ENCODE peak calls at places on chromosome 13, in ten cellular contexts. One of them, this sample, is unnamed.

GRCh38 chr13:110045919-110046318 is 259.5 kb upstream of the IRS2 start:
- DNase-seq in effector CD8-positive, alpha-beta T cell: no peak
- DNase-seq in posterior cingulate gyrus: no peak
- DNase-seq in NCI-H2081: no peak
- DNase-seq in left ventricle myocardium inferior: no peak
- DNase-seq in activated gamma-delta T cell treated with anti-CD3 and anti-CD28 coated beads, Interleukin-2, amount 50 U/mL, for 16 hours: no peak
- DNase-seq in T-helper 9 cell: no peak
- DNase-seq in ACHN: no peak
- DNase-seq in iris pigment epithelial cell: no peak
- DNase-seq in NCI-H460: no peak
- DNase-seq in this sample: no peak

GRCh38 chr13:43242040-43242439 is 218.7 kb downstream of the DNAJC15 start:
- DNase-seq in effector CD8-positive, alpha-beta T cell: no peak
- DNase-seq in posterior cingulate gyrus: no peak
- DNase-seq in NCI-H2081: no peak
- DNase-seq in left ventricle myocardium inferior: no peak
- DNase-seq in activated gamma-delta T cell treated with anti-CD3 and anti-CD28 coated beads, Interleukin-2, amount 50 U/mL, for 16 hours: no peak
- DNase-seq in T-helper 9 cell: no peak
- DNase-seq in ACHN: no peak
- DNase-seq in iris pigment epithelial cell: no peak
- DNase-seq in NCI-H460: no peak
- DNase-seq in this sample: no peak

GRCh38 chr13:49938274-49938673 is 2.1 kb upstream of the SPRYD7 start:
- DNase-seq in effector CD8-positive, alpha-beta T cell: no peak
- DNase-seq in posterior cingulate gyrus: no peak
- DNase-seq in NCI-H2081: peak; percentile 10
- DNase-seq in left ventricle myocardium inferior: no peak
- DNase-seq in activated gamma-delta T cell treated with anti-CD3 and anti-CD28 coated beads, Interleukin-2, amount 50 U/mL, for 16 hours: no peak
- DNase-seq in T-helper 9 cell: no peak
- DNase-seq in ACHN: no peak
- DNase-seq in iris pigment epithelial cell: no peak
- DNase-seq in NCI-H460: no peak
- DNase-seq in this sample: no peak

GRCh38 chr13:97273341-97273831 is 51.3 kb downstream of the MBNL2 start:
- DNase-seq in effector CD8-positive, alpha-beta T cell: no peak
- DNase-seq in posterior cingulate gyrus: no peak
- DNase-seq in NCI-H2081: no peak
- DNase-seq in left ventricle myocardium inferior: no peak
- DNase-seq in activated gamma-delta T cell treated with anti-CD3 and anti-CD28 coated beads, Interleukin-2, amount 50 U/mL, for 16 hours: no peak
- DNase-seq in T-helper 9 cell: no peak
- DNase-seq in ACHN: no peak
- DNase-seq in iris pigment epithelial cell: no peak
- DNase-seq in NCI-H460: no peak
- DNase-seq in this sample: no peak

GRCh38 chr13:113120300-113121182 is 2.1 kb upstream of the F10 start:
- DNase-seq in effector CD8-positive, alpha-beta T cell: no peak
- DNase-seq in posterior cingulate gyrus: no peak
- DNase-seq in NCI-H2081: no peak
- DNase-seq in left ventricle myocardium inferior: no peak
- DNase-seq in activated gamma-delta T cell treated with anti-CD3 and anti-CD28 coated beads, Interleukin-2, amount 50 U/mL, for 16 hours: no peak
- DNase-seq in T-helper 9 cell: no peak
- DNase-seq in ACHN: no peak
- DNase-seq in iris pigment epithelial cell: no peak
- DNase-seq in NCI-H460: no peak
- DNase-seq in this sample: peak; percentile 74

GRCh38 chr13:73090116-73090811 is 31.5 kb downstream of the KLF5 start:
- DNase-seq in effector CD8-positive, alpha-beta T cell: no peak
- DNase-seq in posterior cingulate gyrus: no peak
- DNase-seq in NCI-H2081: peak; percentile 22
- DNase-seq in left ventricle myocardium inferior: no peak
- DNase-seq in activated gamma-delta T cell treated with anti-CD3 and anti-CD28 coated beads, Interleukin-2, amount 50 U/mL, for 16 hours: no peak
- DNase-seq in T-helper 9 cell: no peak
- DNase-seq in ACHN: peak; percentile 91
- DNase-seq in iris pigment epithelial cell: peak; percentile 87
- DNase-seq in NCI-H460: peak; percentile 69
- DNase-seq in this sample: no peak

GRCh38 chr13:97226788-97227627 is 4.9 kb downstream of the MBNL2 start:
- DNase-seq in effector CD8-positive, alpha-beta T cell: peak; percentile 9
- DNase-seq in posterior cingulate gyrus: no peak
- DNase-seq in NCI-H2081: no peak
- DNase-seq in left ventricle myocardium inferior: no peak
- DNase-seq in activated gamma-delta T cell treated with anti-CD3 and anti-CD28 coated beads, Interleukin-2, amount 50 U/mL, for 16 hours: peak; percentile 27
- DNase-seq in T-helper 9 cell: peak; percentile 30
- DNase-seq in ACHN: peak; percentile 54
- DNase-seq in iris pigment epithelial cell: peak; percentile 36
- DNase-seq in NCI-H460: no peak
- DNase-seq in this sample: no peak

GRCh38 chr13:107586216-107586615 is 629.1 kb downstream of the LIG4 start:
- DNase-seq in effector CD8-positive, alpha-beta T cell: no peak
- DNase-seq in posterior cingulate gyrus: no peak
- DNase-seq in NCI-H2081: no peak
- DNase-seq in left ventricle myocardium inferior: no peak
- DNase-seq in activated gamma-delta T cell treated with anti-CD3 and anti-CD28 coated beads, Interleukin-2, amount 50 U/mL, for 16 hours: no peak
- DNase-seq in T-helper 9 cell: no peak
- DNase-seq in ACHN: no peak
- DNase-seq in iris pigment epithelial cell: peak; percentile 66
- DNase-seq in NCI-H460: no peak
- DNase-seq in this sample: no peak

GRCh38 chr13:93529961-93530360 is 303.4 kb downstream of the GPC6 start:
- DNase-seq in effector CD8-positive, alpha-beta T cell: no peak
- DNase-seq in posterior cingulate gyrus: no peak
- DNase-seq in NCI-H2081: peak; percentile 13
- DNase-seq in left ventricle myocardium inferior: no peak
- DNase-seq in activated gamma-delta T cell treated with anti-CD3 and anti-CD28 coated beads, Interleukin-2, amount 50 U/mL, for 16 hours: no peak
- DNase-seq in T-helper 9 cell: no peak
- DNase-seq in ACHN: no peak
- DNase-seq in iris pigment epithelial cell: peak; percentile 28
- DNase-seq in NCI-H460: no peak
- DNase-seq in this sample: no peak

GRCh38 chr13:114222461-114222968 is 12.2 kb upstream of the CDC16 start:
- DNase-seq in effector CD8-positive, alpha-beta T cell: no peak
- DNase-seq in posterior cingulate gyrus: no peak
- DNase-seq in NCI-H2081: no peak
- DNase-seq in left ventricle myocardium inferior: no peak
- DNase-seq in activated gamma-delta T cell treated with anti-CD3 and anti-CD28 coated beads, Interleukin-2, amount 50 U/mL, for 16 hours: no peak
- DNase-seq in T-helper 9 cell: no peak
- DNase-seq in ACHN: no peak
- DNase-seq in iris pigment epithelial cell: peak; percentile 69
- DNase-seq in NCI-H460: peak; percentile 49
- DNase-seq in this sample: no peak

GRCh38 chr13:31012285-31013024 is 80.0 kb downstream of the TEX26 start:
- DNase-seq in effector CD8-positive, alpha-beta T cell: no peak
- DNase-seq in posterior cingulate gyrus: no peak
- DNase-seq in NCI-H2081: peak; percentile 20
- DNase-seq in left ventricle myocardium inferior: no peak
- DNase-seq in activated gamma-delta T cell treated with anti-CD3 and anti-CD28 coated beads, Interleukin-2, amount 50 U/mL, for 16 hours: no peak
- DNase-seq in T-helper 9 cell: no peak
- DNase-seq in ACHN: peak; percentile 45
- DNase-seq in iris pigment epithelial cell: peak; percentile 44
- DNase-seq in NCI-H460: no peak
- DNase-seq in this sample: no peak

GRCh38 chr13:24066405-24067292 is 93.9 kb upstream of the SPATA13 start:
- DNase-seq in effector CD8-positive, alpha-beta T cell: no peak
- DNase-seq in posterior cingulate gyrus: no peak
- DNase-seq in NCI-H2081: no peak
- DNase-seq in left ventricle myocardium inferior: no peak
- DNase-seq in activated gamma-delta T cell treated with anti-CD3 and anti-CD28 coated beads, Interleukin-2, amount 50 U/mL, for 16 hours: no peak
- DNase-seq in T-helper 9 cell: no peak
- DNase-seq in ACHN: no peak
- DNase-seq in iris pigment epithelial cell: no peak
- DNase-seq in NCI-H460: no peak
- DNase-seq in this sample: no peak

GRCh38 chr13:25232937-25233515 is 54.3 kb downstream of the MTMR6 start:
- DNase-seq in effector CD8-positive, alpha-beta T cell: no peak
- DNase-seq in posterior cingulate gyrus: no peak
- DNase-seq in NCI-H2081: peak; percentile 31
- DNase-seq in left ventricle myocardium inferior: no peak
- DNase-seq in activated gamma-delta T cell treated with anti-CD3 and anti-CD28 coated beads, Interleukin-2, amount 50 U/mL, for 16 hours: no peak
- DNase-seq in T-helper 9 cell: no peak
- DNase-seq in ACHN: peak; percentile 65
- DNase-seq in iris pigment epithelial cell: peak; percentile 29
- DNase-seq in NCI-H460: peak; percentile 38
- DNase-seq in this sample: no peak

GRCh38 chr13:97268772-97269171 is 46.6 kb downstream of the MBNL2 start:
- DNase-seq in effector CD8-positive, alpha-beta T cell: no peak
- DNase-seq in posterior cingulate gyrus: no peak
- DNase-seq in NCI-H2081: no peak
- DNase-seq in left ventricle myocardium inferior: no peak
- DNase-seq in activated gamma-delta T cell treated with anti-CD3 and anti-CD28 coated beads, Interleukin-2, amount 50 U/mL, for 16 hours: no peak
- DNase-seq in T-helper 9 cell: no peak
- DNase-seq in ACHN: no peak
- DNase-seq in iris pigment epithelial cell: no peak
- DNase-seq in NCI-H460: no peak
- DNase-seq in this sample: no peak

GRCh38 chr13:34334984-34335661 is 517.2 kb downstream of the RFC3 start:
- DNase-seq in effector CD8-positive, alpha-beta T cell: no peak
- DNase-seq in posterior cingulate gyrus: no peak
- DNase-seq in NCI-H2081: no peak
- DNase-seq in left ventricle myocardium inferior: no peak
- DNase-seq in activated gamma-delta T cell treated with anti-CD3 and anti-CD28 coated beads, Interleukin-2, amount 50 U/mL, for 16 hours: no peak
- DNase-seq in T-helper 9 cell: no peak
- DNase-seq in ACHN: no peak
- DNase-seq in iris pigment epithelial cell: no peak
- DNase-seq in NCI-H460: no peak
- DNase-seq in this sample: no peak

GRCh38 chr13:72290962-72291681 is 424.1 kb upstream of the DACH1 start:
- DNase-seq in effector CD8-positive, alpha-beta T cell: no peak
- DNase-seq in posterior cingulate gyrus: no peak
- DNase-seq in NCI-H2081: no peak
- DNase-seq in left ventricle myocardium inferior: no peak
- DNase-seq in activated gamma-delta T cell treated with anti-CD3 and anti-CD28 coated beads, Interleukin-2, amount 50 U/mL, for 16 hours: no peak
- DNase-seq in T-helper 9 cell: no peak
- DNase-seq in ACHN: peak; percentile 95
- DNase-seq in iris pigment epithelial cell: peak; percentile 71
- DNase-seq in NCI-H460: no peak
- DNase-seq in this sample: no peak

GRCh38 chr13:47279956-47280355 is 383.1 kb upstream of the HTR2A start:
- DNase-seq in effector CD8-positive, alpha-beta T cell: no peak
- DNase-seq in posterior cingulate gyrus: no peak
- DNase-seq in NCI-H2081: no peak
- DNase-seq in left ventricle myocardium inferior: no peak
- DNase-seq in activated gamma-delta T cell treated with anti-CD3 and anti-CD28 coated beads, Interleukin-2, amount 50 U/mL, for 16 hours: no peak
- DNase-seq in T-helper 9 cell: no peak
- DNase-seq in ACHN: no peak
- DNase-seq in iris pigment epithelial cell: no peak
- DNase-seq in NCI-H460: no peak
- DNase-seq in this sample: no peak

GRCh38 chr13:88979465-88980180 is 1308.5 kb downstream of the SLITRK5 start:
- DNase-seq in effector CD8-positive, alpha-beta T cell: no peak
- DNase-seq in posterior cingulate gyrus: no peak
- DNase-seq in NCI-H2081: peak; percentile 18
- DNase-seq in left ventricle myocardium inferior: no peak
- DNase-seq in activated gamma-delta T cell treated with anti-CD3 and anti-CD28 coated beads, Interleukin-2, amount 50 U/mL, for 16 hours: no peak
- DNase-seq in T-helper 9 cell: no peak
- DNase-seq in ACHN: no peak
- DNase-seq in iris pigment epithelial cell: no peak
- DNase-seq in NCI-H460: no peak
- DNase-seq in this sample: no peak

GRCh38 chr13:113827021-113827420 is 36.9 kb downstream of the GAS6 start:
- DNase-seq in effector CD8-positive, alpha-beta T cell: no peak
- DNase-seq in posterior cingulate gyrus: no peak
- DNase-seq in NCI-H2081: no peak
- DNase-seq in left ventricle myocardium inferior: no peak
- DNase-seq in activated gamma-delta T cell treated with anti-CD3 and anti-CD28 coated beads, Interleukin-2, amount 50 U/mL, for 16 hours: no peak
- DNase-seq in T-helper 9 cell: no peak
- DNase-seq in ACHN: no peak
- DNase-seq in iris pigment epithelial cell: no peak
- DNase-seq in NCI-H460: no peak
- DNase-seq in this sample: no peak

GRCh38 chr13:106569233-106570095 is 1.5 kb upstream of the ARGLU1 start:
- DNase-seq in effector CD8-positive, alpha-beta T cell: no peak
- DNase-seq in posterior cingulate gyrus: no peak
- DNase-seq in NCI-H2081: no peak
- DNase-seq in left ventricle myocardium inferior: no peak
- DNase-seq in activated gamma-delta T cell treated with anti-CD3 and anti-CD28 coated beads, Interleukin-2, amount 50 U/mL, for 16 hours: no peak
- DNase-seq in T-helper 9 cell: no peak
- DNase-seq in ACHN: no peak
- DNase-seq in iris pigment epithelial cell: no peak
- DNase-seq in NCI-H460: no peak
- DNase-seq in this sample: no peak

GRCh38 chr13:109010912-109011311 is 381.5 kb downstream of the MYO16 start:
- DNase-seq in effector CD8-positive, alpha-beta T cell: no peak
- DNase-seq in posterior cingulate gyrus: no peak
- DNase-seq in NCI-H2081: no peak
- DNase-seq in left ventricle myocardium inferior: no peak
- DNase-seq in activated gamma-delta T cell treated with anti-CD3 and anti-CD28 coated beads, Interleukin-2, amount 50 U/mL, for 16 hours: no peak
- DNase-seq in T-helper 9 cell: no peak
- DNase-seq in ACHN: no peak
- DNase-seq in iris pigment epithelial cell: peak; percentile 50
- DNase-seq in NCI-H460: no peak
- DNase-seq in this sample: no peak

GRCh38 chr13:73608731-73609485 is 525.3 kb downstream of the KLF12 start:
- DNase-seq in effector CD8-positive, alpha-beta T cell: no peak
- DNase-seq in posterior cingulate gyrus: no peak
- DNase-seq in NCI-H2081: peak; percentile 58
- DNase-seq in left ventricle myocardium inferior: no peak
- DNase-seq in activated gamma-delta T cell treated with anti-CD3 and anti-CD28 coated beads, Interleukin-2, amount 50 U/mL, for 16 hours: no peak
- DNase-seq in T-helper 9 cell: no peak
- DNase-seq in ACHN: no peak
- DNase-seq in iris pigment epithelial cell: no peak
- DNase-seq in NCI-H460: no peak
- DNase-seq in this sample: no peak

GRCh38 chr13:100298116-100298681 is 209.3 kb downstream of the PCCA start:
- DNase-seq in effector CD8-positive, alpha-beta T cell: no peak
- DNase-seq in posterior cingulate gyrus: no peak
- DNase-seq in NCI-H2081: no peak
- DNase-seq in left ventricle myocardium inferior: no peak
- DNase-seq in activated gamma-delta T cell treated with anti-CD3 and anti-CD28 coated beads, Interleukin-2, amount 50 U/mL, for 16 hours: no peak
- DNase-seq in T-helper 9 cell: no peak
- DNase-seq in ACHN: no peak
- DNase-seq in iris pigment epithelial cell: no peak
- DNase-seq in NCI-H460: no peak
- DNase-seq in this sample: no peak

GRCh38 chr13:73162912-73163911 is 104.4 kb downstream of the KLF5 start:
- DNase-seq in effector CD8-positive, alpha-beta T cell: no peak
- DNase-seq in posterior cingulate gyrus: no peak
- DNase-seq in NCI-H2081: no peak
- DNase-seq in left ventricle myocardium inferior: no peak
- DNase-seq in activated gamma-delta T cell treated with anti-CD3 and anti-CD28 coated beads, Interleukin-2, amount 50 U/mL, for 16 hours: no peak
- DNase-seq in T-helper 9 cell: no peak
- DNase-seq in ACHN: no peak
- DNase-seq in iris pigment epithelial cell: no peak
- DNase-seq in NCI-H460: peak; percentile 9
- DNase-seq in this sample: no peak

GRCh38 chr13:44305216-44305615 is 68.4 kb upstream of the SERP2 start:
- DNase-seq in effector CD8-positive, alpha-beta T cell: no peak
- DNase-seq in posterior cingulate gyrus: no peak
- DNase-seq in NCI-H2081: no peak
- DNase-seq in left ventricle myocardium inferior: no peak
- DNase-seq in activated gamma-delta T cell treated with anti-CD3 and anti-CD28 coated beads, Interleukin-2, amount 50 U/mL, for 16 hours: no peak
- DNase-seq in T-helper 9 cell: no peak
- DNase-seq in ACHN: no peak
- DNase-seq in iris pigment epithelial cell: no peak
- DNase-seq in NCI-H460: no peak
- DNase-seq in this sample: no peak

GRCh38 chr13:29472317-29472961 is 123.0 kb downstream of the SLC7A1 start:
- DNase-seq in effector CD8-positive, alpha-beta T cell: no peak
- DNase-seq in posterior cingulate gyrus: no peak
- DNase-seq in NCI-H2081: no peak
- DNase-seq in left ventricle myocardium inferior: no peak
- DNase-seq in activated gamma-delta T cell treated with anti-CD3 and anti-CD28 coated beads, Interleukin-2, amount 50 U/mL, for 16 hours: peak; percentile 14
- DNase-seq in T-helper 9 cell: peak; percentile 18
- DNase-seq in ACHN: peak; percentile 59
- DNase-seq in iris pigment epithelial cell: peak; percentile 62
- DNase-seq in NCI-H460: peak; percentile 42
- DNase-seq in this sample: no peak

GRCh38 chr13:26929971-26930730 is 169.6 kb upstream of the GPR12 start:
- DNase-seq in effector CD8-positive, alpha-beta T cell: peak; percentile 64
- DNase-seq in posterior cingulate gyrus: peak; percentile 88
- DNase-seq in NCI-H2081: peak; percentile 67
- DNase-seq in left ventricle myocardium inferior: peak; percentile 62
- DNase-seq in activated gamma-delta T cell treated with anti-CD3 and anti-CD28 coated beads, Interleukin-2, amount 50 U/mL, for 16 hours: peak; percentile 63
- DNase-seq in T-helper 9 cell: peak; percentile 69
- DNase-seq in ACHN: peak; percentile 59
- DNase-seq in iris pigment epithelial cell: peak; percentile 57
- DNase-seq in NCI-H460: peak; percentile 48
- DNase-seq in this sample: no peak